ENCODE peak calls at places on chromosome 1, in nine cellular contexts. E is effector memory CD8-positive, alpha-beta T cell; D is GM12892; C is T-helper 1 cell; S is foreskin fibroblast; K is AG08396; P is lung; L is EL; G is stimulated activated CD4-positive, alpha-beta T cell treated with anti-CD3 and anti-CD28 coated beads, Interleukin-1b, Interleukin-23, amount 100 ng/mL, for 1 hour. N is an unnamed sample.

GRCh38 chr1:166944186-166944967 is 31.0 kb downstream of the ILDR2 start:
- DNase-seq in E (no peak), D (no peak), C (no peak), S (no peak), K (peak), P (no peak), L (peak), G (no peak), N (no peak)

GRCh38 chr1:34690269-34690668 is 64.6 kb upstream of the GJB5 start:
- DNase-seq in E (no peak), D (no peak), C (no peak), S (no peak), K (no peak), P (no peak), L (no peak), G (no peak), N (no peak)

GRCh38 chr1:152880316-152880715 is 2.2 kb downstream of the SMCP start:
- DNase-seq in E (no peak), D (no peak), C (no peak), S (no peak), K (no peak), P (no peak), L (no peak), G (no peak), N (no peak)

GRCh38 chr1:173314656-173315055 is 107.5 kb upstream of the TNFSF4 start:
- DNase-seq in E (no peak), D (no peak), C (no peak), S (no peak), K (no peak), P (no peak), L (no peak), G (no peak), N (no peak)

GRCh38 chr1:190000365-190000872 is 477.2 kb downstream of the BRINP3 start:
- DNase-seq in E (no peak), D (no peak), C (no peak), S (peak), K (no peak), P (no peak), L (peak), G (no peak), N (no peak)

GRCh38 chr1:180444522-180444921 is 57.9 kb downstream of the ACBD6 start:
- DNase-seq in E (no peak), D (no peak), C (no peak), S (no peak), K (no peak), P (no peak), L (no peak), G (no peak), N (no peak)

GRCh38 chr1:98177751-98178150 is 256.9 kb upstream of the DPYD start:
- DNase-seq in E (no peak), D (no peak), C (no peak), S (peak), K (no peak), P (no peak), L (no peak), G (no peak), N (no peak)

GRCh38 chr1:210654176-210654786 is 325.6 kb downstream of the HHAT start:
- DNase-seq in E (no peak), D (no peak), C (peak), S (peak), K (no peak), P (no peak), L (peak), G (no peak), N (no peak)

GRCh38 chr1:197521118-197521739 is 253.2 kb downstream of the CRB1 start:
- DNase-seq in E (peak), D (no peak), C (peak), S (peak), K (peak), P (no peak), L (peak), G (no peak), N (peak)

GRCh38 chr1:153598309-153599172 is 14.4 kb downstream of the S100A16 start:
- DNase-seq in E (no peak), D (peak), C (peak), S (peak), K (no peak), P (no peak), L (peak), G (no peak), N (peak)

GRCh38 chr1:54460346-54460745 is 54.2 kb upstream of the SSBP3 start:
- DNase-seq in E (no peak), D (no peak), C (peak), S (no peak), K (no peak), P (no peak), L (no peak), G (peak), N (no peak)

GRCh38 chr1:230327892-230328284 is 98.2 kb downstream of the PGBD5 start:
- DNase-seq in E (no peak), D (no peak), C (peak), S (no peak), K (no peak), P (no peak), L (peak), G (no peak), N (no peak)

GRCh38 chr1:29145739-29146437 is 22.2 kb upstream of the TMEM200B start:
- DNase-seq in E (no peak), D (no peak), C (no peak), S (peak), K (peak), P (no peak), L (peak), G (no peak), N (no peak)

GRCh38 chr1:240192851-240193250 is 101.2 kb downstream of the FMN2 start:
- DNase-seq in E (no peak), D (no peak), C (no peak), S (no peak), K (no peak), P (no peak), L (no peak), G (no peak), N (no peak)

GRCh38 chr1:91478693-91479234 is 21.9 kb upstream of the CDC7 start:
- DNase-seq in E (no peak), D (no peak), C (no peak), S (no peak), K (no peak), P (no peak), L (no peak), G (no peak), N (no peak)

GRCh38 chr1:172109357-172109756 is 268.1 kb downstream of the DNM3 start:
- DNase-seq in E (no peak), D (no peak), C (no peak), S (peak), K (no peak), P (no peak), L (peak), G (no peak), N (no peak)

GRCh38 chr1:155307247-155307740 is 1.4 kb upstream of the FDPS start:
- DNase-seq in E (no peak), D (no peak), C (peak), S (peak), K (no peak), P (no peak), L (peak), G (no peak), N (no peak)

GRCh38 chr1:77678628-77679610 is 3.5 kb downstream of the ZZZ3 start:
- DNase-seq in E (no peak), D (no peak), C (no peak), S (no peak), K (no peak), P (no peak), L (no peak), G (no peak), N (no peak)

GRCh38 chr1:77282866-77283539 is 1.2 kb downstream of the AK5 start:
- DNase-seq in E (no peak), D (no peak), C (no peak), S (peak), K (peak), P (no peak), L (peak), G (no peak), N (no peak)

N was measured in GM19239.